ENCODE peak calls at places on chromosomes 7 and 10, in five cellular contexts. Z is T-cell; H is GM20000; M is activated CD4-positive, alpha-beta T cell treated with anti-CD3 and anti-CD28 coated beads, Interleukin-2, amount 50 U/mL, for 24 hours; C is CD8-positive, alpha-beta memory T cell. L is an unnamed sample.

GRCh38 chr7:101576993-101577392 is 52.1 kb downstream of the MYL10 start:
- DNase-seq in C (no peak), H (no peak), M (no peak), Z (no peak), L (no peak)

GRCh38 chr10:22338260-22338894 is 6.9 kb upstream of the SPAG6 start:
- DNase-seq in H (no peak), C (no peak), Z (no peak), M (no peak), L (no peak)

GRCh38 chr7:16212032-16212431 is 209.3 kb downstream of the CRPPA start:
- DNase-seq in H (no peak), Z (no peak), C (no peak), M (no peak), L (no peak)

GRCh38 chr7:144812379-144813283 is 23.2 kb downstream of the TPK1 start:
- DNase-seq in M (no peak), C (peak), H (peak), Z (peak), L (no peak)

GRCh38 chr7:18087031-18087686 is 59.5 kb upstream of the PRPS1L1 start:
- DNase-seq in H (peak), C (no peak), M (no peak), Z (no peak), L (peak)

GRCh38 chr7:25707733-25708132 is 444.3 kb upstream of the NFE2L3 start:
- DNase-seq in Z (no peak), H (no peak), M (no peak), C (no peak), L (no peak)

GRCh38 chr10:91198781-91199180 is 21.7 kb upstream of the PCGF5 start:
- DNase-seq in Z (no peak), C (peak), H (peak), M (no peak), L (peak)

GRCh38 chr10:19432000-19432399 is 383.4 kb downstream of the MALRD1 start:
- DNase-seq in C (no peak), H (no peak), Z (no peak), M (no peak), L (no peak)

GRCh38 chr7:66697451-66698438 is 42.8 kb upstream of the RABGEF1 start:
- DNase-seq in C (no peak), M (no peak), H (no peak), Z (no peak), L (no peak)

GRCh38 chr7:24829787-24830186 is 72.5 kb upstream of the GSDME start:
- DNase-seq in M (no peak), Z (no peak), H (no peak), C (no peak), L (no peak)

GRCh38 chr7:48244902-48245301 is 73.6 kb downstream of the ABCA13 start:
- DNase-seq in M (no peak), C (no peak), Z (no peak), H (no peak), L (no peak)

GRCh38 chr7:43721193-43721806 is 8.0 kb downstream of the COA1 start:
- DNase-seq in Z (no peak), H (peak), M (peak), C (peak), L (no peak)

GRCh38 chr7:76054129-76055120 is 6.5 kb downstream of the MDH2 start:
- DNase-seq in Z (no peak), C (no peak), H (no peak), M (no peak), L (no peak)

GRCh38 chr10:86164216-86164774 is 202.3 kb downstream of the GRID1 start:
- DNase-seq in Z (no peak), H (no peak), C (no peak), M (no peak), L (no peak)

GRCh38 chr7:102966450-102966849 is 53.6 kb downstream of the LRRC17 start:
- DNase-seq in Z (no peak), H (no peak), C (no peak), M (no peak), L (no peak)

GRCh38 chr7:45178241-45179225 is 20.9 kb downstream of the RAMP3 start:
- DNase-seq in H (no peak), Z (no peak), C (no peak), M (no peak), L (no peak)

GRCh38 chr7:1707756-1708611 is 37.9 kb downstream of the ELFN1 start:
- DNase-seq in M (no peak), H (no peak), C (no peak), Z (no peak), L (no peak)

L was measured in GM10248.